ENCODE peak calls at places on chromosomes 5 and 9, in six cellular contexts. One of them, this sample, is unnamed.
A peak's percentile ranks its signal among the peaks of the same experiment; 100 is the strongest.

GRCh38 chr9:135914921-135915320 is 7.6 kb upstream of the CAMSAP1 start:
- DNase-seq in A673: no peak
- DNase-seq in Peyer's patch: no peak
- DNase-seq in CD8-positive, alpha-beta T cell: no peak
- DNase-seq in CD4-positive, alpha-beta memory T cell: no peak
- DNase-seq in SJSA1: no peak
- DNase-seq in this sample: no peak

GRCh38 chr9:125443367-125443766 is 181.7 kb downstream of the GAPVD1 start:
- DNase-seq in A673: no peak
- DNase-seq in Peyer's patch: no peak
- DNase-seq in CD8-positive, alpha-beta T cell: no peak
- DNase-seq in CD4-positive, alpha-beta memory T cell: no peak
- DNase-seq in SJSA1: no peak
- DNase-seq in this sample: no peak

GRCh38 chr5:125056641-125057345 is 310.4 kb upstream of the ZNF608 start:
- DNase-seq in A673: no peak
- DNase-seq in Peyer's patch: no peak
- DNase-seq in CD8-positive, alpha-beta T cell: no peak
- DNase-seq in CD4-positive, alpha-beta memory T cell: no peak
- DNase-seq in SJSA1: no peak
- DNase-seq in this sample: no peak

GRCh38 chr9:136201609-136202448 is 3.1 kb downstream of the LHX3 start:
- DNase-seq in A673: no peak
- DNase-seq in Peyer's patch: no peak
- DNase-seq in CD8-positive, alpha-beta T cell: no peak
- DNase-seq in CD4-positive, alpha-beta memory T cell: no peak
- DNase-seq in SJSA1: no peak
- DNase-seq in this sample: no peak

GRCh38 chr5:157471709-157472108 is 11.7 kb downstream of the NIPAL4 start:
- DNase-seq in A673: peak; percentile 31
- DNase-seq in Peyer's patch: no peak
- DNase-seq in CD8-positive, alpha-beta T cell: no peak
- DNase-seq in CD4-positive, alpha-beta memory T cell: no peak
- DNase-seq in SJSA1: peak; percentile 46
- DNase-seq in this sample: peak; percentile 20

GRCh38 chr5:173245319-173246134 is 10.5 kb upstream of the NKX2-5 start:
- DNase-seq in A673: no peak
- DNase-seq in Peyer's patch: no peak
- DNase-seq in CD8-positive, alpha-beta T cell: no peak
- DNase-seq in CD4-positive, alpha-beta memory T cell: no peak
- DNase-seq in SJSA1: no peak
- DNase-seq in this sample: no peak

GRCh38 chr5:149002053-149002452 is 60.8 kb downstream of the SH3TC2 start:
- DNase-seq in A673: peak; percentile 37
- DNase-seq in Peyer's patch: no peak
- DNase-seq in CD8-positive, alpha-beta T cell: no peak
- DNase-seq in CD4-positive, alpha-beta memory T cell: no peak
- DNase-seq in SJSA1: peak; percentile 100
- DNase-seq in this sample: no peak

GRCh38 chr5:115179959-115180709 is 10.4 kb upstream of the TRIM36 start:
- DNase-seq in A673: peak; percentile 72
- DNase-seq in Peyer's patch: peak; percentile 64
- DNase-seq in CD8-positive, alpha-beta T cell: no peak
- DNase-seq in CD4-positive, alpha-beta memory T cell: peak; percentile 23
- DNase-seq in SJSA1: peak; percentile 64
- DNase-seq in this sample: peak; percentile 36

GRCh38 chr5:52521236-52521635 is 266.5 kb upstream of the ITGA1 start:
- DNase-seq in A673: no peak
- DNase-seq in Peyer's patch: no peak
- DNase-seq in CD8-positive, alpha-beta T cell: no peak
- DNase-seq in CD4-positive, alpha-beta memory T cell: no peak
- DNase-seq in SJSA1: no peak
- DNase-seq in this sample: no peak

GRCh38 chr9:33453286-33453882 is 6.0 kb upstream of the AQP3 start:
- DNase-seq in A673: no peak
- DNase-seq in Peyer's patch: no peak
- DNase-seq in CD8-positive, alpha-beta T cell: no peak
- DNase-seq in CD4-positive, alpha-beta memory T cell: no peak
- DNase-seq in SJSA1: no peak
- DNase-seq in this sample: no peak

GRCh38 chr9:124960409-124960752 is 19.5 kb upstream of the GOLGA1 start:
- DNase-seq in A673: no peak
- DNase-seq in Peyer's patch: no peak
- DNase-seq in CD8-positive, alpha-beta T cell: no peak
- DNase-seq in CD4-positive, alpha-beta memory T cell: no peak
- DNase-seq in SJSA1: no peak
- DNase-seq in this sample: no peak

GRCh38 chr9:91720746-91721705 is 229.0 kb downstream of the ROR2 start:
- DNase-seq in A673: no peak
- DNase-seq in Peyer's patch: no peak
- DNase-seq in CD8-positive, alpha-beta T cell: no peak
- DNase-seq in CD4-positive, alpha-beta memory T cell: no peak
- DNase-seq in SJSA1: no peak
- DNase-seq in this sample: no peak

GRCh38 chr5:31427013-31427783 is 104.7 kb downstream of the DROSHA start:
- DNase-seq in A673: no peak
- DNase-seq in Peyer's patch: no peak
- DNase-seq in CD8-positive, alpha-beta T cell: no peak
- DNase-seq in CD4-positive, alpha-beta memory T cell: no peak
- DNase-seq in SJSA1: no peak
- DNase-seq in this sample: no peak

GRCh38 chr5:16090270-16090669 is 89.3 kb downstream of the MARCHF11 start:
- DNase-seq in A673: no peak
- DNase-seq in Peyer's patch: no peak
- DNase-seq in CD8-positive, alpha-beta T cell: no peak
- DNase-seq in CD4-positive, alpha-beta memory T cell: no peak
- DNase-seq in SJSA1: no peak
- DNase-seq in this sample: no peak

GRCh38 chr5:151047814-151048425 is 27.5 kb downstream of the GPX3 start:
- DNase-seq in A673: peak; percentile 37
- DNase-seq in Peyer's patch: no peak
- DNase-seq in CD8-positive, alpha-beta T cell: no peak
- DNase-seq in CD4-positive, alpha-beta memory T cell: no peak
- DNase-seq in SJSA1: no peak
- DNase-seq in this sample: no peak

GRCh38 chr9:69178583-69179011 is 4.5 kb downstream of the TJP2 start:
- DNase-seq in A673: no peak
- DNase-seq in Peyer's patch: peak; percentile 58
- DNase-seq in CD8-positive, alpha-beta T cell: no peak
- DNase-seq in CD4-positive, alpha-beta memory T cell: peak; percentile 15
- DNase-seq in SJSA1: peak; percentile 55
- DNase-seq in this sample: peak; percentile 18
- H3K27ac ChIP-seq in A673: no peak overlapping the region
- H3K27ac ChIP-seq in Peyer's patch: no peak overlapping the region
- H3K27ac ChIP-seq in CD8-positive, alpha-beta T cell: no peak overlapping the region
- H3K27ac ChIP-seq in CD4-positive, alpha-beta memory T cell: no peak overlapping the region
- H3K27ac ChIP-seq in SJSA1: no peak overlapping the region
- H3K27ac ChIP-seq in this sample: no peak overlapping the region

DNA sequence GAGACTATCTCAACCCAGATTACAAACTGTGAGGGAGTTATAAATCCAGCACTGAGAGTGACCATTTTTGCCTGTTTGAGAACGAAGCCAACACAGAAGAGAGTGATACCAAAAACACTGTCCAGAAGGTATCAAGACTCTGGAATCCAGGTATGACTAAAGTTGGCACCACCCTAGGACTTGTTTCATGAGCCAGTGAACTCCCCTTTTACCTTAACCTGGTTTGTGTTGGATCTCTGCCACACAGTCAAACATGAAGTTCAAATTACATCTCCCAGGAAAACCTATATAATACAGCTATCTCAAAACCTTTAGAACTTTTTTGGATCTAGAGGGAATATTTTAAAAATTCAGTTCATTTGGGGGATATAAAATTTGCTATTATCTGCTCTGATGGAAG is 11.4 kb downstream of the ZBTB5 start:
- DNase-seq in A673: no peak
- DNase-seq in Peyer's patch: no peak
- DNase-seq in CD8-positive, alpha-beta T cell: no peak
- DNase-seq in CD4-positive, alpha-beta memory T cell: no peak
- DNase-seq in SJSA1: no peak
- DNase-seq in this sample: no peak
- H3K27ac ChIP-seq in A673: peak overlapping the region; percentile 3
- H3K27ac ChIP-seq in Peyer's patch: no peak overlapping the region
- H3K27ac ChIP-seq in CD8-positive, alpha-beta T cell: no peak overlapping the region
- H3K27ac ChIP-seq in CD4-positive, alpha-beta memory T cell: no peak overlapping the region
- H3K27ac ChIP-seq in SJSA1: no peak overlapping the region
- H3K27ac ChIP-seq in this sample: no peak overlapping the region

GRCh38 chr5:131532016-131532640 is 102.9 kb downstream of the RAPGEF6 start:
- DNase-seq in A673: no peak
- DNase-seq in Peyer's patch: no peak
- DNase-seq in CD8-positive, alpha-beta T cell: no peak
- DNase-seq in CD4-positive, alpha-beta memory T cell: peak; percentile 32
- DNase-seq in SJSA1: no peak
- DNase-seq in this sample: no peak

GRCh38 chr5:131534995-131535394 is 100.0 kb downstream of the RAPGEF6 start:
- DNase-seq in A673: no peak
- DNase-seq in Peyer's patch: no peak
- DNase-seq in CD8-positive, alpha-beta T cell: no peak
- DNase-seq in CD4-positive, alpha-beta memory T cell: no peak
- DNase-seq in SJSA1: no peak
- DNase-seq in this sample: no peak

GRCh38 chr5:131533844-131534243 is 101.2 kb downstream of the RAPGEF6 start:
- DNase-seq in A673: peak; percentile 27
- DNase-seq in Peyer's patch: no peak
- DNase-seq in CD8-positive, alpha-beta T cell: no peak
- DNase-seq in CD4-positive, alpha-beta memory T cell: no peak
- DNase-seq in SJSA1: no peak
- DNase-seq in this sample: no peak

GRCh38 chr5:131528682-131529081 is 106.3 kb downstream of the RAPGEF6 start:
- DNase-seq in A673: no peak
- DNase-seq in Peyer's patch: no peak
- DNase-seq in CD8-positive, alpha-beta T cell: no peak
- DNase-seq in CD4-positive, alpha-beta memory T cell: no peak
- DNase-seq in SJSA1: no peak
- DNase-seq in this sample: peak; percentile 80

GRCh38 chr5:131530706-131531331 is 104.2 kb downstream of the RAPGEF6 start:
- DNase-seq in A673: no peak
- DNase-seq in Peyer's patch: no peak
- DNase-seq in CD8-positive, alpha-beta T cell: no peak
- DNase-seq in CD4-positive, alpha-beta memory T cell: no peak
- DNase-seq in SJSA1: no peak
- DNase-seq in this sample: no peak
- H3K27ac ChIP-seq in A673: no peak overlapping the region
- H3K27ac ChIP-seq in Peyer's patch: no peak overlapping the region
- H3K27ac ChIP-seq in CD8-positive, alpha-beta T cell: no peak overlapping the region
- H3K27ac ChIP-seq in CD4-positive, alpha-beta memory T cell: peak overlapping the region; percentile 56
- H3K27ac ChIP-seq in SJSA1: no peak overlapping the region
- H3K27ac ChIP-seq in this sample: no peak overlapping the region

DNA sequence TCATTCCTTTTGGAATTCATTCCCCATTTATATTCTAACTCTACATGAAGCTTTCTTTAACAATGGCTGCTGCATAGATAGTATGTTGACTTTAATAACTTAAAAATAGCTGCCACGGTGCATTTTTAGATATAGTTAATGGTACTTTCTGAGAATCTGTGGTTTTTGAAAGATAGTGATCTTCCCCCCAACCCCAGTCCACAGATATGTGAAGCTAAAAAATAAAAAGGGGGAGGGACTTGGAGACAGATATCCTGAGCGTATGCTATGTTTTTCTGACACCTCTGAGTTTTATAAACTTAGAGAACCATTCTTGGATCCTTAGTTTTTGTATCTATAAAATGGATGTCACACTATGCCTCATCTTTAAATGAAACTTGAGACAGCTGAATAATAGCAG is 120.5 kb downstream of the SNX18 start:
- DNase-seq in A673: no peak
- DNase-seq in Peyer's patch: no peak
- DNase-seq in CD8-positive, alpha-beta T cell: no peak
- DNase-seq in CD4-positive, alpha-beta memory T cell: peak; percentile 52
- DNase-seq in SJSA1: no peak
- DNase-seq in this sample: peak; percentile 7
- H3K27ac ChIP-seq in A673: no peak overlapping the region
- H3K27ac ChIP-seq in Peyer's patch: no peak overlapping the region
- H3K27ac ChIP-seq in CD8-positive, alpha-beta T cell: no peak overlapping the region
- H3K27ac ChIP-seq in CD4-positive, alpha-beta memory T cell: no peak overlapping the region
- H3K27ac ChIP-seq in SJSA1: no peak overlapping the region
- H3K27ac ChIP-seq in this sample: no peak overlapping the region

DNA sequence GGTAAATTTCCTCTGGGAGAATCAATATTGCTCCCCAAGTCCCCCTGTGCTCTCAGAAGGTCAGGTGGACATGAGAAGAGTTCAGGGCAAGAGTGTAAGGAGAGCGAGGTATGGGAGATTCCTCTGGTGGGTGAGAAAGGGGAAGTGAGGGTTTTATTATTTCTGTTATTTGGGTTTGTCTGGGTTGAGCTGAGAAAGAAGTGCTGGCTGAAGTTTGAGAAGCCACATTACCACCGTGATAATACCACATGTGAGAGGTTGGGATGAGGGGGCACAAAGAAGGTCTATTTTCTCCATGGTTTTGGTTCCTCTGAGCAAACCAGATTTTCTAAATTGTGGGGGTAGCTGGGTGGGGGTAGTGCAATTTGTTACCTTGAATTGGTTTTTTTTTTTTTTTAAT is 350.4 kb downstream of the OSTF1 start:
- DNase-seq in A673: no peak
- DNase-seq in Peyer's patch: no peak
- DNase-seq in CD8-positive, alpha-beta T cell: no peak
- DNase-seq in CD4-positive, alpha-beta memory T cell: no peak
- DNase-seq in SJSA1: no peak
- DNase-seq in this sample: no peak
- H3K27ac ChIP-seq in A673: no peak overlapping the region
- H3K27ac ChIP-seq in Peyer's patch: no peak overlapping the region
- H3K27ac ChIP-seq in CD8-positive, alpha-beta T cell: no peak overlapping the region
- H3K27ac ChIP-seq in CD4-positive, alpha-beta memory T cell: no peak overlapping the region
- H3K27ac ChIP-seq in SJSA1: no peak overlapping the region
- H3K27ac ChIP-seq in this sample: no peak overlapping the region

DNA sequence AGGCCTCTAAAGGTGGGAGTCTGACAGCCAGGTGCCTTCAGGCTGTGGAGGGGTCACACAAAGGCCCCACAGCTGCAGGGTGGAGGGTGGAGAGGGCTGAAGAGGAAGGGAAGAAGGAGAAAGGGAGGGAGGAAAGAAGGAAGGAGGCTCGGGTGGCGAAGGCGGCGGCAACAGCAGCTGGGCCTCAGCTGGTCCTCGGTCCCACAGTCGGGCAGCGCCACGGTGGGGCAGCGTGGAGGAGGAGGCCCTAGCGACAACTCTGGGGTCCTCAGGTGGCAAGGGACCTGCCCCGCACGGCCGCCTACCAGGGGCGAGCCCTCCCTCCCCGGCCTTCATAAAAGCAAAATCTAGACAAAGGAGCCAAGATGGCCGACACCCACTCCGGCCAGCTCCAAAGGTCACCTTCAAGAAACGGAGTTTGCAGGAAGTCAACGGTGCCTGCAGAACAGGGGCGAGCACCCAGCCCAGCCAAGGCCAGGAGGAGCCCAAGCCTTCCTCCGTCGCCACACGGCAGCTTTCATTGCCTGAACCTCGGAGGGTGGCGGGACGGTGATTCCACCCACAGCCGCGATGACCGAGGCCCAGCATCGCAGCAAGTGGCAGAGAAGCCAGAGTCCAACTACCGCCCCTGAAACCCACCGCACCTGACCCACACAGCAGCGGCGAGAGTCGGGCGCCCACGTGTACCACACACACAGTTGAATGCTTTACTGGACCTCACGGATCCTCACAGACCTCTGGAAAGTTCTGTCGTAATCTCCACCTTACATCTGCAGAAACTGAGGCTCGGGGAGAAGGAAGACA is 98.7 kb downstream of the VAV2 start:
- DNase-seq in A673: no peak
- DNase-seq in Peyer's patch: no peak
- DNase-seq in CD8-positive, alpha-beta T cell: no peak
- DNase-seq in CD4-positive, alpha-beta memory T cell: no peak
- DNase-seq in SJSA1: no peak
- DNase-seq in this sample: peak; percentile 28
- H3K27ac ChIP-seq in A673: no peak overlapping the region
- H3K27ac ChIP-seq in Peyer's patch: no peak overlapping the region
- H3K27ac ChIP-seq in CD8-positive, alpha-beta T cell: no peak overlapping the region
- H3K27ac ChIP-seq in CD4-positive, alpha-beta memory T cell: no peak overlapping the region
- H3K27ac ChIP-seq in SJSA1: no peak overlapping the region
- H3K27ac ChIP-seq in this sample: peak overlapping the region; percentile 51